ENCODE peak calls at places on chromosome 7, in four cellular contexts. One of them, this sample, is unnamed. For H3K9me3, the result is how much of the 10 kb centered on the place peaks cover.

GRCh38 chr7:126727930-126728331 is 524.8 kb downstream of the GRM8 start:
- DNase-seq in K562: peak
- DNase-seq in GM23248: peak
- DNase-seq in neural progenitor cell: no peak
- DNase-seq in this sample: no peak

GRCh38 chr7:102890292-102890970 is 22.4 kb upstream of the LRRC17 start:
- DNase-seq in GM23248: peak
- DNase-seq in K562: peak
- DNase-seq in neural progenitor cell: no peak
- DNase-seq in this sample: no peak

GRCh38 chr7:19116121-19117080 is 1.0 kb downstream of the TWIST1 start:
- DNase-seq in neural progenitor cell: peak
- DNase-seq in GM23248: peak
- DNase-seq in K562: no peak
- DNase-seq in this sample: no peak

GRCh38 chr7:152335900-152336571 is 99.8 kb downstream of the KMT2C start:
- DNase-seq in K562: no peak
- DNase-seq in neural progenitor cell: no peak
- DNase-seq in GM23248: peak
- DNase-seq in this sample: no peak

GRCh38 chr7:109101332-109101731 is 531.7 kb downstream of the DNAJB9 start:
- DNase-seq in K562: no peak
- DNase-seq in GM23248: no peak
- DNase-seq in neural progenitor cell: peak
- DNase-seq in this sample: no peak

GRCh38 chr7:7183061-7183832 is 903 bp downstream of the C1GALT1 start:
- DNase-seq in GM23248: peak
- DNase-seq in K562: peak
- DNase-seq in neural progenitor cell: peak
- DNase-seq in this sample: no peak

GRCh38 chr7:27576360-27576944 is 86.2 kb downstream of the HIBADH start:
- DNase-seq in neural progenitor cell: peak
- DNase-seq in GM23248: peak
- DNase-seq in K562: peak
- DNase-seq in this sample: peak

GRCh38 chr7:29946428-29947186 is 43.0 kb downstream of the SCRN1 start:
- DNase-seq in neural progenitor cell: no peak
- DNase-seq in GM23248: peak
- DNase-seq in K562: peak
- DNase-seq in this sample: no peak

GRCh38 chr7:55690-56248 is 136.6 kb upstream of the FAM20C start:
- DNase-seq in neural progenitor cell: no peak
- DNase-seq in GM23248: no peak
- DNase-seq in K562: peak
- DNase-seq in this sample: no peak

GRCh38 chr7:46557295-46557711 is 636.2 kb upstream of the IGFBP3 start:
- DNase-seq in GM23248: no peak
- DNase-seq in K562: no peak
- DNase-seq in neural progenitor cell: no peak
- DNase-seq in this sample: no peak

GRCh38 chr7:40749877-40750276 is 615.1 kb downstream of the SUGCT start:
- DNase-seq in K562: no peak
- DNase-seq in neural progenitor cell: no peak
- DNase-seq in GM23248: peak
- DNase-seq in this sample: no peak

GRCh38 chr7:132472463-132473120 is 103.7 kb downstream of the PLXNA4 start:
- DNase-seq in GM23248: peak
- DNase-seq in neural progenitor cell: no peak
- DNase-seq in K562: no peak
- DNase-seq in this sample: no peak

GRCh38 chr7:100489824-100490223 is 6.1 kb downstream of the NYAP1 start:
- DNase-seq in K562: peak
- DNase-seq in GM23248: peak
- DNase-seq in neural progenitor cell: peak
- DNase-seq in this sample: peak

GRCh38 chr7:91812388-91812787 is 68.1 kb downstream of the MTERF1 start:
- DNase-seq in neural progenitor cell: no peak
- DNase-seq in K562: no peak
- DNase-seq in GM23248: no peak
- DNase-seq in this sample: no peak

GRCh38 chr7:84194484-84195260 is at the start of gene SEMA3A:
- DNase-seq in K562: peak
- DNase-seq in GM23248: peak
- DNase-seq in neural progenitor cell: peak
- DNase-seq in this sample: no peak

GRCh38 chr7:78095549-78095948 is 297.0 kb downstream of the PHTF2 start:
- DNase-seq in neural progenitor cell: no peak
- DNase-seq in K562: no peak
- DNase-seq in GM23248: peak
- DNase-seq in this sample: no peak

GRCh38 chr7:128794020-128794419 is 2.3 kb downstream of the CCDC136 start:
- DNase-seq in K562: no peak
- DNase-seq in GM23248: no peak
- DNase-seq in neural progenitor cell: no peak
- DNase-seq in this sample: no peak

GRCh38 chr7:149856-150636 is 42.3 kb upstream of the FAM20C start:
- DNase-seq in K562: no peak
- DNase-seq in neural progenitor cell: no peak
- DNase-seq in GM23248: peak
- DNase-seq in this sample: no peak

GRCh38 chr7:42189535-42189934 is 47.5 kb downstream of the GLI3 start:
- DNase-seq in neural progenitor cell: no peak
- DNase-seq in K562: no peak
- DNase-seq in GM23248: peak
- DNase-seq in this sample: no peak

GRCh38 chr7:7443951-7444350 is 91.7 kb downstream of the COL28A1 start:
- DNase-seq in K562: no peak
- DNase-seq in GM23248: no peak
- DNase-seq in neural progenitor cell: no peak
- DNase-seq in this sample: no peak

GRCh38 chr7:37448057-37448636 is 517 bp downstream of the ELMO1 start:
- DNase-seq in K562: no peak
- DNase-seq in neural progenitor cell: peak
- DNase-seq in GM23248: peak
- DNase-seq in this sample: no peak

GRCh38 chr7:140674356-140674800 is 1.6 kb downstream of the ADCK2 start:
- DNase-seq in neural progenitor cell: no peak
- DNase-seq in GM23248: no peak
- DNase-seq in K562: no peak
- DNase-seq in this sample: no peak

GRCh38 chr7:30800785-30801252 is 29.6 kb downstream of the MINDY4 start:
- DNase-seq in neural progenitor cell: peak
- DNase-seq in GM23248: peak
- DNase-seq in K562: peak
- DNase-seq in this sample: peak

GRCh38 chr7:93890041-93890463 is 501 bp downstream of the TFPI2 start:
- DNase-seq in K562: no peak
- DNase-seq in neural progenitor cell: peak
- DNase-seq in GM23248: peak
- DNase-seq in this sample: no peak
- H3K9ac ChIP-seq in K562: no peak
- H3K9ac ChIP-seq in neural progenitor cell: no peak
- H3K9ac ChIP-seq in GM23248: peak
- H3K9ac ChIP-seq in this sample: peak

GRCh38 chr7:105880571-105881330 is 4.4 kb upstream of the ATXN7L1 start:
- DNase-seq in GM23248: peak
- DNase-seq in K562: no peak
- DNase-seq in neural progenitor cell: no peak
- DNase-seq in this sample: no peak
- H3K9me3 ChIP-seq in GM23248: under half
- H3K9me3 ChIP-seq in K562: under half
- H3K9me3 ChIP-seq in neural progenitor cell: under half
- H3K9me3 ChIP-seq in this sample: under half

GRCh38 chr7:79453558-79454324 is at the start of gene MAGI2:
- DNase-seq in GM23248: peak
- DNase-seq in K562: no peak
- DNase-seq in neural progenitor cell: peak
- DNase-seq in this sample: no peak

GRCh38 chr7:79452495-79453265 is 787 bp downstream of the MAGI2 start:
- DNase-seq in neural progenitor cell: peak
- DNase-seq in K562: no peak
- DNase-seq in GM23248: peak
- DNase-seq in this sample: no peak

GRCh38 chr7:79455173-79455790 is 1.8 kb upstream of the MAGI2 start:
- DNase-seq in K562: no peak
- DNase-seq in neural progenitor cell: no peak
- DNase-seq in GM23248: no peak
- DNase-seq in this sample: no peak

GRCh38 chr7:79453266-79453557 is 255 bp downstream of the MAGI2 start:
- DNase-seq in neural progenitor cell: no peak
- DNase-seq in K562: no peak
- DNase-seq in GM23248: no peak
- DNase-seq in this sample: no peak

GRCh38 chr7:79454325-79454960 is 976 bp upstream of the MAGI2 start:
- DNase-seq in GM23248: peak
- DNase-seq in neural progenitor cell: peak
- DNase-seq in K562: no peak
- DNase-seq in this sample: no peak
- H3K9ac ChIP-seq in GM23248: peak
- H3K9ac ChIP-seq in neural progenitor cell: peak
- H3K9ac ChIP-seq in K562: no peak
- H3K9ac ChIP-seq in this sample: no peak

GRCh38 chr7:63037242-63037641 is 961.4 kb upstream of the ZNF722 start:
- DNase-seq in GM23248: no peak
- DNase-seq in K562: no peak
- DNase-seq in neural progenitor cell: no peak
- DNase-seq in this sample: no peak
- H3K9me3 ChIP-seq in GM23248: under half
- H3K9me3 ChIP-seq in K562: under half
- H3K9me3 ChIP-seq in neural progenitor cell: half or more
- H3K9me3 ChIP-seq in this sample: under half

GRCh38 chr7:138258194-138258554 is 181.9 kb downstream of the AKR1D1 start:
- DNase-seq in neural progenitor cell: no peak
- DNase-seq in K562: no peak
- DNase-seq in GM23248: no peak
- DNase-seq in this sample: no peak

GRCh38 chr7:138254444-138254843 is 178.2 kb downstream of the AKR1D1 start:
- DNase-seq in GM23248: no peak
- DNase-seq in neural progenitor cell: no peak
- DNase-seq in K562: peak
- DNase-seq in this sample: no peak

GRCh38 chr7:138259675-138260074 is 183.4 kb downstream of the AKR1D1 start:
- DNase-seq in K562: no peak
- DNase-seq in neural progenitor cell: no peak
- DNase-seq in GM23248: no peak
- DNase-seq in this sample: no peak

DNA sequence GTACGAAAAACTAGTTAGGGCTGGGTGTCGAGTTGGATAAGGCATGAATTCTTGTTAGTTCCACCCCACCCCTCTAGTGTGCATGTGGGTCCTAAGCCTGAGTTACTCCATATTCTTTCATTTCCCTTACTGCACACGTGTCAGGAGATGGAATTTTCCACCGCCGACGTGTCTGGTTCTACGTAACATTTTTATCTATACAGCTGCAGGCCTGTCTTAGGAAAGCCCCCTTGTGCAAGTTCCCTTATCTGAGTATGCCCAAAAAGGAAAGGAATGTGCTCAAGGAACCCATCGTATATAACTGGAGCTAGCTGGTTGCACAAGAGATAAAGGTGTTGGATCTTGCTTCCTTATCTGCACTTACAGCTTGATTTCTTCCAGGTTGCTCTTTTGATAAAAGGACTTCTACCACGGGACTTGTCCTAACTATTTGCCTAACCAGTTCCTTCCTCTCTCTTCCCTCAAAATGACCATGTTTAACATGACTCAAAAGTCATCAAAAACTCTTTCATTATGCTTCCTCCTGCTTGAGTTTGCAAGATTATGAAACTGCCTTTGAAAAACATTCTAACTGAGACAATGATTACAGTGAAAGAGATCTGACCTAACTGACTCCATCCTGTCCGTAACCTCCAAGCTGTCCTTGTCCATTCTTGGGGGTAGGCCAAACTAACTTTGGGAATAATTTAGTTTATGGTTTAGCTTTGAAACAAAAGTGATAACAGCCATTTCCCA is 181.4 kb downstream of the AKR1D1 start:
- DNase-seq in neural progenitor cell: no peak
- DNase-seq in K562: peak
- DNase-seq in GM23248: no peak
- DNase-seq in this sample: no peak
- H3K9ac ChIP-seq in neural progenitor cell: no peak
- H3K9ac ChIP-seq in K562: no peak
- H3K9ac ChIP-seq in GM23248: no peak
- H3K9ac ChIP-seq in this sample: no peak

GRCh38 chr7:157662110-157662791 is 325.4 kb downstream of the DNAJB6 start:
- DNase-seq in K562: no peak
- DNase-seq in GM23248: no peak
- DNase-seq in neural progenitor cell: no peak
- DNase-seq in this sample: no peak

GRCh38 chr7:157663061-157663863 is 326.5 kb downstream of the DNAJB6 start:
- DNase-seq in neural progenitor cell: no peak
- DNase-seq in K562: no peak
- DNase-seq in GM23248: no peak
- DNase-seq in this sample: no peak

GRCh38 chr7:157664866-157665633 is 328.2 kb downstream of the DNAJB6 start:
- DNase-seq in GM23248: no peak
- DNase-seq in neural progenitor cell: no peak
- DNase-seq in K562: no peak
- DNase-seq in this sample: no peak

GRCh38 chr7:157661611-157661975 is 324.8 kb downstream of the DNAJB6 start:
- DNase-seq in GM23248: no peak
- DNase-seq in neural progenitor cell: no peak
- DNase-seq in K562: no peak
- DNase-seq in this sample: no peak

DNA sequence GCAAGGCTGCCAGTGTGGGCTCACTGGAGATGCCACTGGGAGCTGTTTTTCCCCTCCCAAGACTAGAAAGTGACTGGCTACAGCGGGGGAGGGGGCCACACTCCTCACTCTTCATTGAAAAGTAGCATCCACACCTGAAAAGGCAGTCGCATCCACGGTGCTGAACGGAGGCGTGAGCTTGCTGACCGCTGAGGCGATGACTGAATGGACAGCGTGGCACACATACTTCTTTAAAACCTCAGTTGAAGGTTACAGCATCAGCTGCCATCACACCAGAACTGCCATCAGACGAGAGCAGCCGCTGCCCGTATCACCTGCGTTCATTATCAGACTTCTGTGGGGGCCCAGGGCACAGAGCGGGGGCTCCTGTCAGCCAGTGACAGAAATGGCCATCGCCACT is 327.2 kb downstream of the DNAJB6 start:
- DNase-seq in K562: no peak
- DNase-seq in neural progenitor cell: no peak
- DNase-seq in GM23248: no peak
- DNase-seq in this sample: no peak
- H3K9me3 ChIP-seq in K562: under half
- H3K9me3 ChIP-seq in neural progenitor cell: under half
- H3K9me3 ChIP-seq in GM23248: under half
- H3K9me3 ChIP-seq in this sample: under half

This sample was measured in SK-N-MC.